ENCODE peak calls at places on chromosomes 11 and 22, in ten cellular contexts. One of them, this sample, is unnamed.

GRCh38 chr11:90747057-90747456 is 524.2 kb upstream of the CHORDC1 start:
- DNase-seq in GM12865: no peak
- DNase-seq in GF-D8: no peak
- DNase-seq in AML-193: no peak
- DNase-seq in BE2C: no peak
- DNase-seq in HL-60: no peak
- DNase-seq in H9: no peak
- DNase-seq in LHCN-M2: no peak
- DNase-seq in neural crest cell: no peak
- DNase-seq in SK-MEL-5: no peak
- DNase-seq in this sample: no peak

GRCh38 chr22:35172452-35172851 is 84.8 kb upstream of the HMGXB4 start:
- DNase-seq in GF-D8: no peak
- DNase-seq in HL-60: no peak
- DNase-seq in SK-MEL-5: no peak
- DNase-seq in GM12865: no peak
- DNase-seq in neural crest cell: no peak
- DNase-seq in H9: no peak
- DNase-seq in BE2C: peak
- DNase-seq in LHCN-M2: peak
- DNase-seq in AML-193: no peak
- DNase-seq in this sample: no peak

GRCh38 chr11:35141538-35141937 is 2.6 kb downstream of the CD44 start:
- DNase-seq in AML-193: peak
- DNase-seq in GF-D8: peak
- DNase-seq in GM12865: no peak
- DNase-seq in HL-60: no peak
- DNase-seq in LHCN-M2: no peak
- DNase-seq in BE2C: no peak
- DNase-seq in SK-MEL-5: no peak
- DNase-seq in H9: no peak
- DNase-seq in neural crest cell: no peak
- DNase-seq in this sample: no peak

GRCh38 chr11:69707156-69707555 is 3.3 kb upstream of the FGF19 start:
- DNase-seq in H9: no peak
- DNase-seq in BE2C: no peak
- DNase-seq in AML-193: no peak
- DNase-seq in GM12865: no peak
- DNase-seq in LHCN-M2: no peak
- DNase-seq in neural crest cell: no peak
- DNase-seq in SK-MEL-5: no peak
- DNase-seq in HL-60: no peak
- DNase-seq in GF-D8: no peak
- DNase-seq in this sample: no peak

GRCh38 chr22:20937794-20938148 is 20.6 kb downstream of the CRKL start:
- DNase-seq in BE2C: no peak
- DNase-seq in SK-MEL-5: no peak
- DNase-seq in neural crest cell: no peak
- DNase-seq in LHCN-M2: no peak
- DNase-seq in HL-60: no peak
- DNase-seq in AML-193: no peak
- DNase-seq in H9: no peak
- DNase-seq in GF-D8: no peak
- DNase-seq in GM12865: no peak
- DNase-seq in this sample: no peak

GRCh38 chr11:6402561-6402981 is 12.3 kb downstream of the SMPD1 start:
- DNase-seq in GF-D8: no peak
- DNase-seq in neural crest cell: no peak
- DNase-seq in LHCN-M2: no peak
- DNase-seq in GM12865: peak
- DNase-seq in H9: no peak
- DNase-seq in HL-60: peak
- DNase-seq in AML-193: no peak
- DNase-seq in SK-MEL-5: no peak
- DNase-seq in BE2C: no peak
- DNase-seq in this sample: no peak

GRCh38 chr11:131242616-131243015 is 127.8 kb upstream of the NTM start:
- DNase-seq in GM12865: no peak
- DNase-seq in HL-60: no peak
- DNase-seq in GF-D8: no peak
- DNase-seq in SK-MEL-5: no peak
- DNase-seq in BE2C: no peak
- DNase-seq in AML-193: no peak
- DNase-seq in LHCN-M2: no peak
- DNase-seq in neural crest cell: no peak
- DNase-seq in H9: no peak
- DNase-seq in this sample: no peak

GRCh38 chr11:126465573-126466287 is 110.2 kb downstream of the ST3GAL4 start:
- DNase-seq in GM12865: peak
- DNase-seq in LHCN-M2: peak
- DNase-seq in HL-60: no peak
- DNase-seq in AML-193: no peak
- DNase-seq in BE2C: no peak
- DNase-seq in neural crest cell: no peak
- DNase-seq in GF-D8: peak
- DNase-seq in H9: no peak
- DNase-seq in SK-MEL-5: no peak
- DNase-seq in this sample: no peak

GRCh38 chr11:61516675-61517516 is 8.3 kb downstream of the LRRC10B start:
- DNase-seq in GF-D8: no peak
- DNase-seq in BE2C: peak
- DNase-seq in H9: peak
- DNase-seq in SK-MEL-5: peak
- DNase-seq in neural crest cell: peak
- DNase-seq in LHCN-M2: no peak
- DNase-seq in AML-193: no peak
- DNase-seq in HL-60: no peak
- DNase-seq in GM12865: peak
- DNase-seq in this sample: no peak

GRCh38 chr11:110679323-110679980 is 32.8 kb downstream of the ARHGAP20 start:
- DNase-seq in LHCN-M2: peak
- DNase-seq in BE2C: no peak
- DNase-seq in HL-60: no peak
- DNase-seq in SK-MEL-5: no peak
- DNase-seq in GF-D8: no peak
- DNase-seq in AML-193: no peak
- DNase-seq in H9: no peak
- DNase-seq in GM12865: no peak
- DNase-seq in neural crest cell: no peak
- DNase-seq in this sample: no peak

GRCh38 chr22:49777569-49778250 is 50.0 kb downstream of the BRD1 start:
- DNase-seq in neural crest cell: no peak
- DNase-seq in LHCN-M2: no peak
- DNase-seq in GF-D8: no peak
- DNase-seq in GM12865: no peak
- DNase-seq in H9: no peak
- DNase-seq in SK-MEL-5: no peak
- DNase-seq in AML-193: no peak
- DNase-seq in BE2C: no peak
- DNase-seq in HL-60: no peak
- DNase-seq in this sample: no peak

GRCh38 chr11:73394416-73395296 is 18.5 kb downstream of the RELT start:
- DNase-seq in AML-193: no peak
- DNase-seq in BE2C: no peak
- DNase-seq in H9: no peak
- DNase-seq in neural crest cell: no peak
- DNase-seq in GM12865: no peak
- DNase-seq in LHCN-M2: no peak
- DNase-seq in SK-MEL-5: no peak
- DNase-seq in HL-60: no peak
- DNase-seq in GF-D8: no peak
- DNase-seq in this sample: no peak

GRCh38 chr11:127268956-127269355 is 268.4 kb upstream of the KIRREL3 start:
- DNase-seq in neural crest cell: no peak
- DNase-seq in BE2C: no peak
- DNase-seq in SK-MEL-5: no peak
- DNase-seq in GM12865: no peak
- DNase-seq in LHCN-M2: no peak
- DNase-seq in AML-193: no peak
- DNase-seq in H9: no peak
- DNase-seq in GF-D8: no peak
- DNase-seq in HL-60: no peak
- DNase-seq in this sample: no peak

GRCh38 chr11:45322111-45322705 is 36.1 kb upstream of the SYT13 start:
- DNase-seq in GM12865: no peak
- DNase-seq in neural crest cell: no peak
- DNase-seq in HL-60: no peak
- DNase-seq in BE2C: no peak
- DNase-seq in H9: no peak
- DNase-seq in SK-MEL-5: no peak
- DNase-seq in LHCN-M2: no peak
- DNase-seq in GF-D8: no peak
- DNase-seq in AML-193: no peak
- DNase-seq in this sample: no peak

GRCh38 chr22:43839781-43840180 is 22.5 kb downstream of the SULT4A1 start:
- DNase-seq in AML-193: no peak
- DNase-seq in SK-MEL-5: no peak
- DNase-seq in neural crest cell: no peak
- DNase-seq in HL-60: no peak
- DNase-seq in H9: no peak
- DNase-seq in GF-D8: no peak
- DNase-seq in LHCN-M2: no peak
- DNase-seq in GM12865: no peak
- DNase-seq in BE2C: no peak
- DNase-seq in this sample: no peak

GRCh38 chr11:84420261-84420660 is 1134.1 kb upstream of the CCDC90B start:
- DNase-seq in SK-MEL-5: no peak
- DNase-seq in neural crest cell: no peak
- DNase-seq in HL-60: no peak
- DNase-seq in AML-193: no peak
- DNase-seq in GF-D8: no peak
- DNase-seq in BE2C: no peak
- DNase-seq in H9: no peak
- DNase-seq in GM12865: no peak
- DNase-seq in LHCN-M2: peak
- DNase-seq in this sample: no peak

GRCh38 chr22:21009638-21010425 is 5.1 kb upstream of the P2RX6 start:
- DNase-seq in AML-193: peak
- DNase-seq in BE2C: no peak
- DNase-seq in H9: peak
- DNase-seq in GF-D8: no peak
- DNase-seq in SK-MEL-5: no peak
- DNase-seq in neural crest cell: peak
- DNase-seq in LHCN-M2: peak
- DNase-seq in HL-60: no peak
- DNase-seq in GM12865: peak
- DNase-seq in this sample: no peak

GRCh38 chr11:103488021-103488420 is 378.8 kb downstream of the DYNC2H1 start:
- DNase-seq in SK-MEL-5: no peak
- DNase-seq in BE2C: no peak
- DNase-seq in AML-193: no peak
- DNase-seq in neural crest cell: no peak
- DNase-seq in HL-60: no peak
- DNase-seq in H9: no peak
- DNase-seq in GM12865: peak
- DNase-seq in LHCN-M2: no peak
- DNase-seq in GF-D8: no peak
- DNase-seq in this sample: no peak

GRCh38 chr11:64536396-64536935 is 54.6 kb upstream of the SLC22A12 start:
- DNase-seq in neural crest cell: no peak
- DNase-seq in H9: no peak
- DNase-seq in HL-60: no peak
- DNase-seq in AML-193: no peak
- DNase-seq in GM12865: no peak
- DNase-seq in BE2C: no peak
- DNase-seq in LHCN-M2: peak
- DNase-seq in GF-D8: no peak
- DNase-seq in SK-MEL-5: no peak
- DNase-seq in this sample: no peak

GRCh38 chr11:66467756-66468155 is 1.1 kb downstream of the PELI3 start:
- DNase-seq in HL-60: peak
- DNase-seq in AML-193: peak
- DNase-seq in GF-D8: peak
- DNase-seq in H9: peak
- DNase-seq in GM12865: no peak
- DNase-seq in LHCN-M2: no peak
- DNase-seq in SK-MEL-5: peak
- DNase-seq in neural crest cell: peak
- DNase-seq in BE2C: no peak
- DNase-seq in this sample: no peak

GRCh38 chr11:33182246-33182878 is 21.1 kb upstream of the CSTF3 start:
- DNase-seq in BE2C: no peak
- DNase-seq in SK-MEL-5: no peak
- DNase-seq in GM12865: no peak
- DNase-seq in GF-D8: no peak
- DNase-seq in H9: no peak
- DNase-seq in AML-193: no peak
- DNase-seq in HL-60: no peak
- DNase-seq in LHCN-M2: no peak
- DNase-seq in neural crest cell: no peak
- DNase-seq in this sample: no peak

GRCh38 chr11:12841946-12842630 is 167.0 kb upstream of the RASSF10 start:
- DNase-seq in HL-60: no peak
- DNase-seq in AML-193: no peak
- DNase-seq in SK-MEL-5: peak
- DNase-seq in H9: no peak
- DNase-seq in GF-D8: no peak
- DNase-seq in neural crest cell: no peak
- DNase-seq in GM12865: peak
- DNase-seq in LHCN-M2: peak
- DNase-seq in BE2C: no peak
- DNase-seq in this sample: peak

GRCh38 chr11:100208207-100208606 is 478.9 kb upstream of the ARHGAP42 start:
- DNase-seq in LHCN-M2: no peak
- DNase-seq in H9: no peak
- DNase-seq in SK-MEL-5: no peak
- DNase-seq in GF-D8: no peak
- DNase-seq in HL-60: no peak
- DNase-seq in BE2C: no peak
- DNase-seq in neural crest cell: no peak
- DNase-seq in GM12865: no peak
- DNase-seq in AML-193: no peak
- DNase-seq in this sample: no peak

GRCh38 chr11:96267001-96267489 is 76.0 kb downstream of the MAML2 start:
- DNase-seq in BE2C: no peak
- DNase-seq in GM12865: no peak
- DNase-seq in LHCN-M2: no peak
- DNase-seq in AML-193: no peak
- DNase-seq in neural crest cell: no peak
- DNase-seq in GF-D8: no peak
- DNase-seq in H9: no peak
- DNase-seq in HL-60: no peak
- DNase-seq in SK-MEL-5: no peak
- DNase-seq in this sample: no peak

GRCh38 chr22:50262460-50262911 is 1.0 kb upstream of the MAPK12 start:
- DNase-seq in GM12865: no peak
- DNase-seq in HL-60: no peak
- DNase-seq in GF-D8: no peak
- DNase-seq in BE2C: no peak
- DNase-seq in AML-193: no peak
- DNase-seq in LHCN-M2: no peak
- DNase-seq in SK-MEL-5: no peak
- DNase-seq in H9: no peak
- DNase-seq in neural crest cell: no peak
- DNase-seq in this sample: no peak

GRCh38 chr11:120283124-120283523 is 42.0 kb upstream of the TLCD5 start:
- DNase-seq in BE2C: no peak
- DNase-seq in AML-193: no peak
- DNase-seq in GM12865: no peak
- DNase-seq in neural crest cell: no peak
- DNase-seq in HL-60: no peak
- DNase-seq in GF-D8: no peak
- DNase-seq in SK-MEL-5: no peak
- DNase-seq in H9: no peak
- DNase-seq in LHCN-M2: no peak
- DNase-seq in this sample: no peak

GRCh38 chr11:102940714-102941588 is 14.6 kb downstream of the MMP13 start:
- DNase-seq in neural crest cell: peak
- DNase-seq in H9: peak
- DNase-seq in GM12865: peak
- DNase-seq in GF-D8: peak
- DNase-seq in BE2C: peak
- DNase-seq in SK-MEL-5: peak
- DNase-seq in AML-193: peak
- DNase-seq in LHCN-M2: peak
- DNase-seq in HL-60: peak
- DNase-seq in this sample: no peak

GRCh38 chr22:48499456-48500425 is 1327.9 kb downstream of the BRD1 start:
- DNase-seq in AML-193: no peak
- DNase-seq in GM12865: no peak
- DNase-seq in neural crest cell: no peak
- DNase-seq in BE2C: no peak
- DNase-seq in SK-MEL-5: no peak
- DNase-seq in GF-D8: no peak
- DNase-seq in LHCN-M2: no peak
- DNase-seq in H9: no peak
- DNase-seq in HL-60: no peak
- DNase-seq in this sample: no peak

This sample was measured in anterior cingulate cortex.